ENCODE peak calls at places on chromosomes 1 and 21, in six cellular contexts. B is mesenchymal stem cell, Z is H1, W is H9, G is IMR-90, T is trophoblast cell. O is an unnamed sample.

GRCh38 chr21:37639756-37640155 is 273.2 kb downstream of the DYRK1A start:
- DNase-seq in B (no peak), Z (no peak), W (no peak), G (no peak), T (no peak), O (no peak)

GRCh38 chr1:231480008-231480407 is 48.5 kb upstream of the TSNAX start:
- DNase-seq in B (no peak), Z (no peak), W (no peak), G (no peak), T (no peak), O (no peak)

GRCh38 chr1:100023482-100023881 is 53.7 kb downstream of the SLC35A3 start:
- DNase-seq in B (no peak), Z (no peak), W (no peak), G (no peak), T (no peak), O (no peak)

GRCh38 chr21:43367296-43367695 is 59.6 kb downstream of the SIK1 start:
- DNase-seq in B (no peak), Z (no peak), W (no peak), G (no peak), T (no peak), O (no peak)

GRCh38 chr1:198637157-198637556 is 1.7 kb upstream of the PTPRC start:
- DNase-seq in B (no peak), Z (no peak), W (no peak), G (no peak), T (no peak), O (no peak)

GRCh38 chr1:219441884-219442283 is 171.0 kb downstream of the ZC3H11B start:
- DNase-seq in B (no peak), Z (no peak), W (no peak), G (no peak), T (no peak), O (no peak)

GRCh38 chr1:12276225-12276624 is 46.4 kb downstream of the VPS13D start:
- DNase-seq in B (peak), Z (peak), W (peak), G (peak), T (peak), O (peak)

GRCh38 chr1:59908084-59908483 is 18.5 kb downstream of the CYP2J2 start:
- DNase-seq in B (no peak), Z (no peak), W (no peak), G (no peak), T (no peak), O (no peak)

GRCh38 chr1:169563650-169564049 is 22.6 kb downstream of the F5 start:
- DNase-seq in B (no peak), Z (no peak), W (no peak), G (no peak), T (no peak), O (no peak)

DNA sequence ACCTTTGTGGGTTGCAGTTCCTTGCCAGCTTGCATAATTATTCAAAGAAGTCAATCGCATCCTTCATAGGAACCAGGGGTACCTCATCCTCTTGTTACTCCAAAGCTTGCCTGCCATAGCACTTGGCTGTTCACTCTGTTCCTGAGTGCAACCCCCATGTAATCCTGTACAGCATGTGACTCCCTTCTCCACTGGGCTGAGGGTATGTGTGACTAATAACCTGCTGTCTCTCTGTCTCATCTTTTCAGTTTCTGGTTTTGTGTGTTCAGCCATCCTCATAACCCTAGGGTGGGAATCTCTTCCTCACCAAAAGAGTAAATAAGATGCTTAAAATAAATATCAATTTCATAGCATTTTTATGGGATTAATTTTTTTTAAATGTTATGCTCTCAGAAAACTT is 351.9 kb downstream of the S1PR1 start:
- DNase-seq in B (no peak), Z (no peak), W (no peak), G (no peak), T (no peak), O (no peak)
- H4K91ac ChIP-seq in B (no peak), Z (no peak), W (no peak), G (no peak), T (no peak), O (no peak)

DNA sequence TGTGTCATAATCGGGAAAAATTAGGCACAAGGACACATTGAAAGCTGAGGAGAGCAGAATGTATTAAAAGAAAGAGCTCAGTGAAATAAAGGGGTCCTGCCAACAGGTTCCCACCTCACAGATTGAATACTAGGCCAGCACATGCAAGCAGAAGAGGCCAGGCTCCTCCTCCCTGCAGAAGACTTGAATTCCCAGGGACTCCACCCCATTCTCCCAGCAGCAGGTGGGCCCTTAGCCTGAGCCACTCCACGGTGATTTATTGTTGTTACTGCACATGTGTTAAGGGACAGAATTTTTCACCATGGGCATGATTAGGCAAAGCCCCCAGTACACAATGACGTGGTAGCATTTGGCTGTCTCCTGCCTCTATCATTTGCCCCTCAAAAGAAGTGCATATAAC is 1844.7 kb downstream of the NCAM2 start:
- DNase-seq in B (no peak), Z (no peak), W (peak), G (no peak), T (no peak), O (no peak)
- H4K91ac ChIP-seq in B (no peak), Z (no peak), W (no peak), G (no peak), T (no peak), O (no peak)

GRCh38 chr21:35428927-35429326 is 379.8 kb upstream of the RUNX1 start:
- DNase-seq in B (no peak), Z (no peak), W (no peak), G (no peak), T (no peak), O (no peak)
- H4K91ac ChIP-seq in B (no peak), Z (no peak), W (no peak), G (no peak), T (no peak), O (no peak)

GRCh38 chr1:56644064-56644940 is 812 bp upstream of the PRKAA2 start:
- DNase-seq in B (peak), Z (no peak), W (no peak), G (peak), T (peak), O (no peak)

GRCh38 chr1:56643661-56644060 is 1.5 kb upstream of the PRKAA2 start:
- DNase-seq in B (no peak), Z (no peak), W (no peak), G (no peak), T (no peak), O (no peak)

GRCh38 chr1:56647106-56647505 is 2.0 kb downstream of the PRKAA2 start:
- DNase-seq in B (peak), Z (no peak), W (no peak), G (no peak), T (no peak), O (no peak)

GRCh38 chr1:56645663-56646330 is 683 bp downstream of the PRKAA2 start:
- DNase-seq in B (peak), Z (peak), W (peak), G (no peak), T (no peak), O (peak)

GRCh38 chr1:56644941-56645662 is at the start of gene PRKAA2:
- DNase-seq in B (peak), Z (peak), W (peak), G (peak), T (peak), O (peak)
- H4K91ac ChIP-seq in B (peak), Z (peak), W (no peak), G (peak), T (peak), O (no peak)

DNA sequence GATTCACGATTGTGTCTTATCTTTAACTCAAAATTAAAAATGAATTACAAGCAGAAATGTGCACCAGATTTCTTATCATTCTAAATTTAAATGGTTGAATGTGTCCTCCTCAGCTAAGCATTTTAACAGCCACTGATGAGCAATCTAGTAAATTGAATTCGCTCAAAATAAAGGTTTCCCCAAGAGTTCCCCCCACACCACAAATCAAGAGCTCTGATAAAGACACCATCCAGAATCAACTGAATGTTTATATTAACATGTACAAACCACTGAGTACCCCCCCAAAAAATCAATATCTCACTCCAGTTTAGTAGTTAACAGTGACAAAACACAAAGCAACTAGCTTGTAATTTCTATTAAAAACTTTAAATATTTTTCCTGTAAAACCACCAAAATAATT is 1.9 kb downstream of the GPBP1L1 start:
- DNase-seq in B (no peak), Z (no peak), W (no peak), G (no peak), T (no peak), O (no peak)
- H4K91ac ChIP-seq in B (no peak), Z (no peak), W (no peak), G (no peak), T (no peak), O (no peak)

DNA sequence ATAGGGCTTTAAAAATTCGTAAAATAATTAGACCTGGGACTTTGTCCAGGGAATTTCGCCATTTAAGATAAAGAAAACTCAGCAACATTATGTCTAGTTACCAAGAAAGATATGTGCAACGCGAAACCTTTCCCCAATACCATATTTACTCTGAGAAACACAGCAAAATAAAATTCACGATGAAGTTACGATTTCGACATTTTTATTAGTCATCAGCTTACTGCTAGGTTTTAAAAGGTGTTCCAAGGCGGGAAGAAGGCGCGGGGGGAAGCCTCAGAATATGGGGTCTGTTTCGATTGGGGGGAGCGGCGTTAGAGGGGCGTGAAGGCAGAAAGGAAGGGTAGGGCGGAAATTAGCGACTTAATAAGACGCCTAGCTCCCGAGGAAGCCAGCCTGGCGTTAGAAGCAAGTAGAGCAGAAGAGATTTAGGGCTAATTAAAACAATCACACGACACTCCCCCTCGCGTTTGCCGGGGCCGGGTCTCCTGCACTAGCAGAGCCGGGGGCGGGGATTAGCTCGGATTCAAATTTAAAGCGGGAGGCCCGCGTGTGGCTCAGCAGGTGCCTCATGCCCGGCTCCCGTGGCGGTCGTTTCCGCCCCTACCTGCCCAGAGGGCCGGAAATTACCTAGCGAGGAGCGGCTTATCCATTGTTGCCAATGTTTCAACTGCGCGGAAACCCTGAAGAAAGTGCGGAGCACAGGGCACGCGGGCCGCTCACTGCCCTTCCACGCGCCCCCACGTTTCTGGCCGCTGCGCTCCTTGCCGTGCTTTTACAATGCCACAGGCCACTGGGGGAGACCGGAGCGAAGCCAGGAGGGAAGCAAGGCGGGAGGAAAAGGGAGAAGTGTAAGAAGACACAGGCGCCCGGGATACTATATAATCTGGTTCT is 795 bp upstream of the POU2F1 start:
- DNase-seq in B (peak), Z (peak), W (peak), G (peak), T (peak), O (peak)
- H4K91ac ChIP-seq in B (no peak), Z (peak), W (peak), G (no peak), T (peak), O (peak)

GRCh38 chr1:50930193-50930592 is 29.9 kb downstream of the FAF1 start:
- DNase-seq in B (no peak), Z (no peak), W (no peak), G (no peak), T (no peak), O (no peak)

GRCh38 chr1:50930965-50931737 is 28.9 kb downstream of the FAF1 start:
- DNase-seq in B (no peak), Z (no peak), W (no peak), G (peak), T (no peak), O (no peak)

GRCh38 chr1:50936321-50936720 is 23.7 kb downstream of the FAF1 start:
- DNase-seq in B (no peak), Z (no peak), W (no peak), G (peak), T (no peak), O (no peak)

GRCh38 chr1:50929376-50929958 is 30.6 kb downstream of the FAF1 start:
- DNase-seq in B (peak), Z (no peak), W (no peak), G (peak), T (no peak), O (no peak)

DNA sequence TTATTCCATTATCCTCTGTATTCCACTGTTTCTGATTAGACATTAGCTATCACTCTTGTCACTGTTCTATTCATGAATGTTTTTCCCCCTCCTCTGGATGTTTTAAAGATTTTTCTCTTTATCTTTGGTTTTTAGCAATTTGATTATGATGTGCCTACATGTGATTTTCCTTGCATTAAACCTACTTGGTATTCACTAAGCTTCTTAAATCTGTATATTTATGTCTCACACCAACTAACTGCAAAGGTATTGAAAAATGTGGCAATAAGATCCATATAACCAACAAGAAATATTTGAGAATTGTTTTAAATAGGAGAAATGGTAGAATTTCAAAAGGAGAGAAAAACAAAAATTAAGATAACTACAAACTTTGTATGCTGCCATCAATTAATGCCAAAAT is 25.2 kb downstream of the FAF1 start:
- DNase-seq in B (no peak), Z (no peak), W (no peak), G (no peak), T (no peak), O (no peak)
- H4K91ac ChIP-seq in B (no peak), Z (no peak), W (no peak), G (no peak), T (no peak), O (no peak)

GRCh38 chr1:215597961-215598360 is 30.9 kb downstream of the KCTD3 start:
- DNase-seq in B (no peak), Z (no peak), W (no peak), G (no peak), T (no peak), O (no peak)
- H4K91ac ChIP-seq in B (no peak), Z (no peak), W (no peak), G (no peak), T (no peak), O (no peak)

DNA sequence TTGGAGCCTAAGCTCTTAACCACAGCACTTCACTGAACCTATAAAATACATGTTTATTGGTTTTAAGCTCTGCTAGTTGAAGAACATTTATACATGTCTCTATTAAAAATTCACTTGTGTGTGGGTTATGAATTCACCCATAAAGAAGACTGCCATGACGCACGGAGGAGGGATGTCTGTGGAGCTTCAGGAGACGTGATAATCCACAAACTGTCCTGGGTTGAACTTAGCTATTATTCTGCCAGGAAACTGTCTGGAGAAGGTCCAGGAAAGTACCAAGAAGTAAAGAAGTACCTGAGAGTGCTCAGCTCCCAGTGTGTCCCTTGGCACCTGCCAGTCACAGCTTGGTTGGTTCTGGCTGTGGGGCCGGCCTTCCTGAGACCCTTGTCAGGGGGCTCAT is 56.3 kb downstream of the DDR2 start:
- DNase-seq in B (no peak), Z (no peak), W (no peak), G (no peak), T (no peak), O (no peak)
- H4K91ac ChIP-seq in B (no peak), Z (no peak), W (no peak), G (no peak), T (peak), O (no peak)

GRCh38 chr21:25909341-25909740 is 174.6 kb downstream of the GABPA start:
- DNase-seq in B (no peak), Z (no peak), W (no peak), G (no peak), T (no peak), O (no peak)

GRCh38 chr21:25910809-25911208 is 176.0 kb downstream of the GABPA start:
- DNase-seq in B (no peak), Z (no peak), W (no peak), G (no peak), T (no peak), O (no peak)

GRCh38 chr21:25911730-25912401 is 177.1 kb downstream of the GABPA start:
- DNase-seq in B (no peak), Z (no peak), W (no peak), G (no peak), T (no peak), O (no peak)

GRCh38 chr21:25913488-25913887 is 178.7 kb downstream of the GABPA start:
- DNase-seq in B (no peak), Z (no peak), W (no peak), G (no peak), T (no peak), O (no peak)

GRCh38 chr21:25912402-25912746 is 177.6 kb downstream of the GABPA start:
- DNase-seq in B (no peak), Z (no peak), W (no peak), G (no peak), T (no peak), O (no peak)
- H4K91ac ChIP-seq in B (peak), Z (no peak), W (no peak), G (no peak), T (no peak), O (no peak)